ENCODE peak calls at places on chromosomes 2 and 18, in four cellular contexts. One of them, this sample, is unnamed.

GRCh38 chr18:456361-456821 is 44.1 kb downstream of the COLEC12 start:
- DNase-seq in MM.1S: no peak
- DNase-seq in body of pancreas: no peak
- DNase-seq in pancreas: peak; percentile 6
- DNase-seq in this sample: no peak

GRCh38 chr2:225353579-225354085 is 45.9 kb upstream of the NYAP2 start:
- DNase-seq in MM.1S: no peak
- DNase-seq in pancreas: no peak
- DNase-seq in body of pancreas: no peak
- DNase-seq in this sample: no peak

GRCh38 chr18:68916734-68917133 is 118.9 kb downstream of the CCDC102B start:
- DNase-seq in body of pancreas: no peak
- DNase-seq in pancreas: no peak
- DNase-seq in MM.1S: no peak
- DNase-seq in this sample: no peak

GRCh38 chr2:96409543-96410184 is 74.1 kb downstream of the NCAPH start:
- DNase-seq in pancreas: peak; percentile 64
- DNase-seq in body of pancreas: peak; percentile 66
- DNase-seq in MM.1S: no peak
- DNase-seq in this sample: no peak

GRCh38 chr2:147232225-147232669 is 612.6 kb upstream of the ACVR2A start:
- DNase-seq in pancreas: no peak
- DNase-seq in MM.1S: no peak
- DNase-seq in body of pancreas: no peak
- DNase-seq in this sample: no peak

GRCh38 chr2:236178921-236179652 is 10.9 kb upstream of the GBX2 start:
- DNase-seq in pancreas: no peak
- DNase-seq in MM.1S: no peak
- DNase-seq in body of pancreas: no peak
- DNase-seq in this sample: no peak

GRCh38 chr2:201786471-201786870 is 5.7 kb upstream of the ALS2 start:
- DNase-seq in pancreas: no peak
- DNase-seq in MM.1S: no peak
- DNase-seq in body of pancreas: no peak
- DNase-seq in this sample: no peak

GRCh38 chr2:10048501-10049171 is 5.3 kb downstream of the KLF11 start:
- DNase-seq in pancreas: no peak
- DNase-seq in body of pancreas: no peak
- DNase-seq in MM.1S: peak; percentile 38
- DNase-seq in this sample: peak; percentile 51

GRCh38 chr2:111898703-111899514 is 502 bp downstream of the MERTK start:
- DNase-seq in MM.1S: peak; percentile 31
- DNase-seq in pancreas: no peak
- DNase-seq in body of pancreas: peak; percentile 27
- DNase-seq in this sample: no peak

GRCh38 chr2:19815746-19816145 is 86.0 kb downstream of the TTC32 start:
- DNase-seq in MM.1S: no peak
- DNase-seq in pancreas: no peak
- DNase-seq in body of pancreas: no peak
- DNase-seq in this sample: no peak

GRCh38 chr2:216426938-216427337 is 14.7 kb downstream of the SMARCAL1 start:
- DNase-seq in body of pancreas: no peak
- DNase-seq in MM.1S: no peak
- DNase-seq in pancreas: no peak
- DNase-seq in this sample: no peak

GRCh38 chr2:5914831-5915611 is 222.8 kb downstream of the SOX11 start:
- DNase-seq in MM.1S: peak; percentile 15
- DNase-seq in body of pancreas: no peak
- DNase-seq in pancreas: no peak
- DNase-seq in this sample: no peak

GRCh38 chr2:173571021-173571821 is 216.5 kb downstream of the CDCA7 start:
- DNase-seq in MM.1S: no peak
- DNase-seq in pancreas: peak; percentile 4
- DNase-seq in body of pancreas: peak; percentile 20
- DNase-seq in this sample: no peak

GRCh38 chr2:176146645-176147044 is 4.7 kb upstream of the HOXD4 start:
- DNase-seq in MM.1S: no peak
- DNase-seq in body of pancreas: no peak
- DNase-seq in pancreas: no peak
- DNase-seq in this sample: no peak

GRCh38 chr2:20576598-20577115 is 74.2 kb downstream of the HS1BP3 start:
- DNase-seq in body of pancreas: no peak
- DNase-seq in MM.1S: peak; percentile 96
- DNase-seq in pancreas: no peak
- DNase-seq in this sample: no peak

GRCh38 chr2:207978177-207978576 is 47.1 kb downstream of the PLEKHM3 start:
- DNase-seq in pancreas: no peak
- DNase-seq in MM.1S: no peak
- DNase-seq in body of pancreas: no peak
- DNase-seq in this sample: no peak

GRCh38 chr18:77223221-77223639 is 26.4 kb upstream of the GALR1 start:
- DNase-seq in body of pancreas: no peak
- DNase-seq in MM.1S: no peak
- DNase-seq in pancreas: no peak
- DNase-seq in this sample: no peak

GRCh38 chr2:84495539-84496146 is 20.7 kb upstream of the DNAH6 start:
- DNase-seq in pancreas: no peak
- DNase-seq in MM.1S: peak; percentile 73
- DNase-seq in body of pancreas: peak; percentile 21
- DNase-seq in this sample: no peak

GRCh38 chr2:10326151-10326616 is 23.5 kb downstream of the HPCAL1 start:
- DNase-seq in MM.1S: no peak
- DNase-seq in pancreas: no peak
- DNase-seq in body of pancreas: no peak
- DNase-seq in this sample: no peak

GRCh38 chr2:149926149-149926548 is 338.6 kb upstream of the MMADHC start:
- DNase-seq in body of pancreas: no peak
- DNase-seq in MM.1S: no peak
- DNase-seq in pancreas: no peak
- DNase-seq in this sample: no peak

GRCh38 chr2:38301340-38301968 is 75.6 kb downstream of the ATL2 start:
- DNase-seq in body of pancreas: no peak
- DNase-seq in pancreas: no peak
- DNase-seq in MM.1S: peak; percentile 64
- DNase-seq in this sample: no peak

GRCh38 chr2:207847098-207847806 is 77.5 kb upstream of the FZD5 start:
- DNase-seq in MM.1S: no peak
- DNase-seq in pancreas: no peak
- DNase-seq in body of pancreas: no peak
- DNase-seq in this sample: no peak

GRCh38 chr18:40849856-40850255 is 1105.2 kb upstream of the PIK3C3 start:
- DNase-seq in pancreas: no peak
- DNase-seq in MM.1S: no peak
- DNase-seq in body of pancreas: no peak
- DNase-seq in this sample: no peak

GRCh38 chr2:120473522-120474271 is 127.8 kb downstream of the INHBB start:
- DNase-seq in MM.1S: no peak
- DNase-seq in body of pancreas: peak; percentile 89
- DNase-seq in pancreas: peak; percentile 83
- DNase-seq in this sample: no peak

GRCh38 chr2:17579605-17580318 is 39.3 kb downstream of the VSNL1 start:
- DNase-seq in MM.1S: peak; percentile 18
- DNase-seq in body of pancreas: no peak
- DNase-seq in pancreas: no peak
- DNase-seq in this sample: no peak

GRCh38 chr18:3094355-3094684 is 81.4 kb upstream of the LPIN2 start:
- DNase-seq in pancreas: no peak
- DNase-seq in body of pancreas: no peak
- DNase-seq in MM.1S: no peak
- DNase-seq in this sample: no peak

GRCh38 chr18:2515908-2516625 is 55.2 kb downstream of the METTL4 start:
- DNase-seq in body of pancreas: no peak
- DNase-seq in MM.1S: peak; percentile 11
- DNase-seq in pancreas: no peak
- DNase-seq in this sample: no peak

GRCh38 chr2:203070615-203071547 is 56.2 kb downstream of the NBEAL1 start:
- DNase-seq in body of pancreas: no peak
- DNase-seq in pancreas: no peak
- DNase-seq in MM.1S: no peak
- DNase-seq in this sample: no peak

GRCh38 chr2:126748188-126748760 is 92.3 kb downstream of the GYPC start:
- DNase-seq in pancreas: no peak
- DNase-seq in body of pancreas: no peak
- DNase-seq in MM.1S: no peak
- DNase-seq in this sample: no peak

GRCh38 chr2:108594132-108594981 is 60.1 kb downstream of the LIMS1 start:
- DNase-seq in body of pancreas: no peak
- DNase-seq in pancreas: no peak
- DNase-seq in MM.1S: peak; percentile 71
- DNase-seq in this sample: no peak

GRCh38 chr18:63444567-63444966 is 22.3 kb upstream of the VPS4B start:
- DNase-seq in pancreas: no peak
- DNase-seq in MM.1S: no peak
- DNase-seq in body of pancreas: no peak
- DNase-seq in this sample: no peak

GRCh38 chr2:169165791-169166190 is 96.4 kb downstream of the DHRS9 start:
- DNase-seq in pancreas: no peak
- DNase-seq in MM.1S: no peak
- DNase-seq in body of pancreas: no peak
- DNase-seq in this sample: no peak

GRCh38 chr2:241263061-241263460 is 52.4 kb downstream of the HDLBP start:
- DNase-seq in body of pancreas: no peak
- DNase-seq in MM.1S: no peak
- DNase-seq in pancreas: no peak
- DNase-seq in this sample: no peak

GRCh38 chr2:234147335-234147861 is 96.9 kb downstream of the SPP2 start:
- DNase-seq in body of pancreas: no peak
- DNase-seq in pancreas: no peak
- DNase-seq in MM.1S: no peak
- DNase-seq in this sample: no peak

GRCh38 chr2:221485500-221485870 is 86.6 kb downstream of the EPHA4 start:
- DNase-seq in body of pancreas: no peak
- DNase-seq in MM.1S: no peak
- DNase-seq in pancreas: no peak
- DNase-seq in this sample: no peak

GRCh38 chr2:221484761-221485499 is 87.2 kb downstream of the EPHA4 start:
- DNase-seq in MM.1S: no peak
- DNase-seq in body of pancreas: no peak
- DNase-seq in pancreas: no peak
- DNase-seq in this sample: no peak

GRCh38 chr2:221490506-221491060 is 81.5 kb downstream of the EPHA4 start:
- DNase-seq in MM.1S: no peak
- DNase-seq in pancreas: no peak
- DNase-seq in body of pancreas: no peak
- DNase-seq in this sample: no peak

GRCh38 chr2:221486106-221486505 is 86.0 kb downstream of the EPHA4 start:
- DNase-seq in MM.1S: no peak
- DNase-seq in body of pancreas: no peak
- DNase-seq in pancreas: no peak
- DNase-seq in this sample: no peak

DNA sequence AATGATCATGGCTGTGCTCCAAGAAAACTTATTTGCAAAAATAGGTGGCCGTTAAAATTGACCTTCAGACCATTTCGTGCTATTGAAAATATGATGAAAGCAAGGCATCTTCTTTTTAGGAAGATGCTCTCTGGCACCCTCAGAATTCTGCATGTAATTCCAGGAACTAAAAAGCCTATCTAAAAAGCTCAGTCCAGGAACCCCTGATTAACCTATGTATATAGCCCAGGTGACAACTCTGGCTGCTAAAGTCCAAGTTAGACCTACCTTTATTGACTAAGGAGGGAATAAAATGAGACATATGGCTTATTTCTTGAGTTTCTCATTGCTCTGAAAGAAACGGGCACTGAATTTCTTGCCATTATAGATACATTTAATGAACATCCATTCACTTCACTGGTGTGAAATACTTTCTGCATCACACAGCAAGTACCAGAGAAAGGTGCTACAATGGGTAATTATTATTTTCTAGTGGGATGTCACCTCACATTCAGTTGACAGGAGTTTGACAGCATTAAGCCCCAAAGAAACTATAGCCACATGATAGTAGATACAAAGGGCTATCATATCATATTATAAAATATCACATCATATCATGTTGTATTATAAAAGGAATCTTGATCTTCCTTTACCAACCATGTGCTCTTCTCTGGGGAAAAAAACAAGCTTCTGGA is 83.8 kb downstream of the EPHA4 start:
- DNase-seq in MM.1S: no peak
- DNase-seq in pancreas: no peak
- DNase-seq in body of pancreas: no peak
- DNase-seq in this sample: no peak
- H3K4me1 ChIP-seq in MM.1S: no peaks in the 10 kb centered on the region
- H3K4me1 ChIP-seq in pancreas: no peaks in the 10 kb centered on the region
- H3K4me1 ChIP-seq in body of pancreas: no peaks in the 10 kb centered on the region
- H3K4me1 ChIP-seq in this sample: peaks cover 14% of the 10 kb centered on the region

GRCh38 chr2:64644240-64645013 is 9.3 kb downstream of the SERTAD2 start:
- DNase-seq in body of pancreas: peak; percentile 66
- DNase-seq in MM.1S: peak; percentile 70
- DNase-seq in pancreas: peak; percentile 45
- DNase-seq in this sample: no peak
- H3K4me1 ChIP-seq in body of pancreas: peaks cover 78% of the 10 kb centered on the region
- H3K4me1 ChIP-seq in MM.1S: peaks cover 50% of the 10 kb centered on the region
- H3K4me1 ChIP-seq in pancreas: peaks cover 16% of the 10 kb centered on the region
- H3K4me1 ChIP-seq in this sample: peaks cover 73% of the 10 kb centered on the region

DNA sequence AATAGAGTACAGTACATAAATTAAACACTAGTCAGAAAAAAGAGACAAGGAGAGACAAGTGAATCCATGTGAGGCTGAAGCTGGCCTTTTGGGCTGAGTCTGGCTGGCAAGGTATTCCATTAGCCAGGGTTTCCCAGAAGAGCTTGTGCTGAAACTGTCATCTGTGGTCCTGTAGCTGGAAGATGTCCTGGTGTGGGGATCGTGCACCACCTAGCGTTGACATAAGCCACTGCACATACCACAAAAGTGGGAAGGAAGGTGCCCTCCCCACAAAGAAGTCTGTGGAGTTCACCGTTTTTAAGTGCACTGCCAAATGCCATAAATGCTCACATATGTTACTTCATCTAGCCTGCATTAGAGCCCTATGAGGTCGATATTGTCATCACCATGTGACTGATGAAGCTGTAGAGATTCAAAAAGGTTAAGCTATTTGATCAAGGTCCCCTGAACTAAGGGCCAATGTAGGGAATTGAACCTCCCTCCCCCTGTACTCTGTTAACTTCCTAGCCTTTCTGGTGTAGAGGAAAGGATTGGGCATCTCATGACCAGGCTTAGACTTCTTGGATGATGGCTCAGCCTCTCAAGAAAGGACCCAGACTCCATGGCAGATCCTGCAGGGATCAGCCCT is 31.9 kb upstream of the GALNT14 start:
- DNase-seq in MM.1S: peak; percentile 70
- DNase-seq in pancreas: peak; percentile 42
- DNase-seq in body of pancreas: peak; percentile 57
- DNase-seq in this sample: peak; percentile 66
- H3K4me1 ChIP-seq in MM.1S: peaks cover 3% of the 10 kb centered on the region
- H3K4me1 ChIP-seq in pancreas: no peaks in the 10 kb centered on the region
- H3K4me1 ChIP-seq in body of pancreas: no peaks in the 10 kb centered on the region
- H3K4me1 ChIP-seq in this sample: no peaks in the 10 kb centered on the region

DNA sequence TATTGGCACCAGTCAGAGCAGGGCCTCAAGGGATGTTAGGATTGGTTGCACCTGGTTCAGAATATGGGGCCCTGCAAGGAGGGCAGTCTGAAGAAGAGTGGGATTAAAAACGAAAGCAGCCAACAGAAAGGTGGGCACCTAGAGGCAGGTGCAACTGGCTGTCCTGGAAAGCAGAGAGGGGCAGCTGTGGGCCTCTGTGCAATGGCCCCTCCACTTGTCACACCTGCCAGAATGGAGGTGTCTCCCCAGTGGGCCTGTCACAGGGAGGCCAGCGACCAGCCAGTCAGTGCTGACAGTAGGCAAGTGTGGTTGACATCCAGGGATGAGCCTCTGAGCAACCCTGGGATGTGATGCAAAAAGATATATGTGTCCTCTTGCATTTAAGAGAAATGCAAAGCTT is 37.7 kb downstream of the INPP4A start:
- DNase-seq in MM.1S: peak; percentile 42
- DNase-seq in pancreas: no peak
- DNase-seq in body of pancreas: no peak
- DNase-seq in this sample: no peak
- H3K4me1 ChIP-seq in MM.1S: peaks cover 97% of the 10 kb centered on the region
- H3K4me1 ChIP-seq in pancreas: no peaks in the 10 kb centered on the region
- H3K4me1 ChIP-seq in body of pancreas: peaks cover 46% of the 10 kb centered on the region
- H3K4me1 ChIP-seq in this sample: peaks cover 21% of the 10 kb centered on the region